ENCODE peak calls at places on chromosomes 1 and 21, in four cellular contexts. One of them, this sample, is unnamed.

GRCh38 chr1:208515123-208515522 is 270.9 kb upstream of the PLXNA2 start:
- DNase-seq in thoracic aorta: no peak
- DNase-seq in AG04450: no peak
- DNase-seq in cardiac fibroblast: no peak
- DNase-seq in this sample: no peak

GRCh38 chr1:2257245-2257627 is 29.1 kb downstream of the SKI start:
- DNase-seq in thoracic aorta: no peak
- DNase-seq in AG04450: no peak
- DNase-seq in cardiac fibroblast: peak; percentile 23
- DNase-seq in this sample: no peak

GRCh38 chr1:187838335-187839293 is 1009.9 kb downstream of the PLA2G4A start:
- DNase-seq in thoracic aorta: no peak
- DNase-seq in AG04450: no peak
- DNase-seq in cardiac fibroblast: no peak
- DNase-seq in this sample: no peak

GRCh38 chr1:31663622-31664452 is 19.2 kb upstream of the PEF1 start:
- DNase-seq in thoracic aorta: no peak
- DNase-seq in AG04450: no peak
- DNase-seq in cardiac fibroblast: peak; percentile 52
- DNase-seq in this sample: no peak

GRCh38 chr1:4019606-4020331 is 119.7 kb upstream of the C1orf174 start:
- DNase-seq in thoracic aorta: no peak
- DNase-seq in AG04450: no peak
- DNase-seq in cardiac fibroblast: no peak
- DNase-seq in this sample: no peak

GRCh38 chr1:97190326-97190725 is 468.7 kb downstream of the PTBP2 start:
- DNase-seq in thoracic aorta: no peak
- DNase-seq in AG04450: no peak
- DNase-seq in cardiac fibroblast: peak; percentile 69
- DNase-seq in this sample: no peak

GRCh38 chr1:18549131-18549530 is 68.4 kb downstream of the KLHDC7A start:
- DNase-seq in thoracic aorta: no peak
- DNase-seq in AG04450: no peak
- DNase-seq in cardiac fibroblast: no peak
- DNase-seq in this sample: no peak

GRCh38 chr1:71045463-71046028 is 2.1 kb downstream of the PTGER3 start:
- DNase-seq in thoracic aorta: no peak
- DNase-seq in AG04450: no peak
- DNase-seq in cardiac fibroblast: no peak
- DNase-seq in this sample: no peak

GRCh38 chr1:70720133-70720920 is 309.3 kb downstream of the CTH start:
- DNase-seq in thoracic aorta: no peak
- DNase-seq in AG04450: no peak
- DNase-seq in cardiac fibroblast: no peak
- DNase-seq in this sample: no peak

GRCh38 chr1:5637171-5637570 is 355.1 kb downstream of the NPHP4 start:
- DNase-seq in thoracic aorta: no peak
- DNase-seq in AG04450: no peak
- DNase-seq in cardiac fibroblast: peak; percentile 2
- DNase-seq in this sample: no peak

GRCh38 chr1:29732438-29732837 is 496.1 kb downstream of the PTPRU start:
- DNase-seq in thoracic aorta: no peak
- DNase-seq in AG04450: no peak
- DNase-seq in cardiac fibroblast: no peak
- DNase-seq in this sample: no peak

GRCh38 chr1:207039380-207040180 is 7.0 kb upstream of the C1orf116 start:
- DNase-seq in thoracic aorta: no peak
- DNase-seq in AG04450: no peak
- DNase-seq in cardiac fibroblast: no peak
- DNase-seq in this sample: no peak

GRCh38 chr1:6508876-6509602 is 17.6 kb upstream of the PLEKHG5 start:
- DNase-seq in thoracic aorta: no peak
- DNase-seq in AG04450: no peak
- DNase-seq in cardiac fibroblast: no peak
- DNase-seq in this sample: no peak

GRCh38 chr1:172449012-172449584 is 5.2 kb upstream of the PIGC start:
- DNase-seq in thoracic aorta: no peak
- DNase-seq in AG04450: no peak
- DNase-seq in cardiac fibroblast: peak; percentile 39
- DNase-seq in this sample: no peak

GRCh38 chr21:45330075-45330781 is 42.5 kb upstream of the POFUT2 start:
- DNase-seq in thoracic aorta: no peak
- DNase-seq in AG04450: peak; percentile 78
- DNase-seq in cardiac fibroblast: peak; percentile 74
- DNase-seq in this sample: peak; percentile 67

GRCh38 chr1:84754376-84754672 is 64.1 kb upstream of the SSX2IP start:
- DNase-seq in thoracic aorta: no peak
- DNase-seq in AG04450: no peak
- DNase-seq in cardiac fibroblast: no peak
- DNase-seq in this sample: no peak

GRCh38 chr21:45550552-45551210 is 8.4 kb upstream of the SLC19A1 start:
- DNase-seq in thoracic aorta: no peak
- DNase-seq in AG04450: no peak
- DNase-seq in cardiac fibroblast: no peak
- DNase-seq in this sample: no peak

GRCh38 chr1:221664253-221664652 is 77.6 kb downstream of the DUSP10 start:
- DNase-seq in thoracic aorta: no peak
- DNase-seq in AG04450: no peak
- DNase-seq in cardiac fibroblast: no peak
- DNase-seq in this sample: no peak

GRCh38 chr21:34086887-34087306 is 13.5 kb downstream of the MRPS6 start:
- DNase-seq in thoracic aorta: no peak
- DNase-seq in AG04450: no peak
- DNase-seq in cardiac fibroblast: no peak
- DNase-seq in this sample: no peak

GRCh38 chr1:224623743-224624333 is 7.7 kb downstream of the CNIH3 start:
- DNase-seq in thoracic aorta: no peak
- DNase-seq in AG04450: peak; percentile 74
- DNase-seq in cardiac fibroblast: peak; percentile 90
- DNase-seq in this sample: peak; percentile 87

GRCh38 chr1:234711400-234711799 is 101.4 kb upstream of the IRF2BP2 start:
- DNase-seq in thoracic aorta: no peak
- DNase-seq in AG04450: no peak
- DNase-seq in cardiac fibroblast: no peak
- DNase-seq in this sample: no peak

GRCh38 chr21:20617130-20617529 is 381.1 kb upstream of the NCAM2 start:
- DNase-seq in thoracic aorta: no peak
- DNase-seq in AG04450: no peak
- DNase-seq in cardiac fibroblast: no peak
- DNase-seq in this sample: no peak

GRCh38 chr21:42391297-42391696 is 4.6 kb downstream of the TMPRSS3 start:
- DNase-seq in thoracic aorta: no peak
- DNase-seq in AG04450: no peak
- DNase-seq in cardiac fibroblast: no peak
- DNase-seq in this sample: no peak

GRCh38 chr1:224498574-224499170 is 64.1 kb upstream of the WDR26 start:
- DNase-seq in thoracic aorta: no peak
- DNase-seq in AG04450: no peak
- DNase-seq in cardiac fibroblast: peak; percentile 92
- DNase-seq in this sample: no peak

GRCh38 chr1:5960336-5960735 is 31.9 kb downstream of the NPHP4 start:
- DNase-seq in thoracic aorta: no peak
- DNase-seq in AG04450: no peak
- DNase-seq in cardiac fibroblast: no peak
- DNase-seq in this sample: no peak

GRCh38 chr1:70667771-70668170 is 256.7 kb downstream of the CTH start:
- DNase-seq in thoracic aorta: no peak
- DNase-seq in AG04450: no peak
- DNase-seq in cardiac fibroblast: no peak
- DNase-seq in this sample: no peak

GRCh38 chr1:33327587-33328325 is 6.9 kb upstream of the A3GALT2 start:
- DNase-seq in thoracic aorta: no peak
- DNase-seq in AG04450: peak; percentile 92
- DNase-seq in cardiac fibroblast: peak; percentile 99
- DNase-seq in this sample: peak; percentile 99

GRCh38 chr1:171206956-171207355 is 21.9 kb downstream of the FMO2 start:
- DNase-seq in thoracic aorta: no peak
- DNase-seq in AG04450: no peak
- DNase-seq in cardiac fibroblast: peak; percentile 59
- DNase-seq in this sample: no peak

GRCh38 chr1:224211262-224211962 is 28.4 kb downstream of the DEGS1 start:
- DNase-seq in thoracic aorta: no peak
- DNase-seq in AG04450: peak; percentile 66
- DNase-seq in cardiac fibroblast: peak; percentile 93
- DNase-seq in this sample: peak; percentile 32

GRCh38 chr1:22428672-22429071 is 23.0 kb upstream of the ZBTB40 start:
- DNase-seq in thoracic aorta: no peak
- DNase-seq in AG04450: no peak
- DNase-seq in cardiac fibroblast: peak; percentile 84
- DNase-seq in this sample: no peak

GRCh38 chr1:42739753-42740700 is at the start of gene CLDN19:
- DNase-seq in thoracic aorta: no peak
- DNase-seq in AG04450: no peak
- DNase-seq in cardiac fibroblast: no peak
- DNase-seq in this sample: no peak

GRCh38 chr21:17783816-17784598 is 35.1 kb downstream of the C21orf91 start:
- DNase-seq in thoracic aorta: no peak
- DNase-seq in AG04450: no peak
- DNase-seq in cardiac fibroblast: no peak
- DNase-seq in this sample: no peak

GRCh38 chr1:182237329-182237728 is 154.3 kb downstream of the GLUL start:
- DNase-seq in thoracic aorta: no peak
- DNase-seq in AG04450: no peak
- DNase-seq in cardiac fibroblast: no peak
- DNase-seq in this sample: no peak

GRCh38 chr1:76465030-76465429 is 390.5 kb downstream of the ST6GALNAC3 start:
- DNase-seq in thoracic aorta: no peak
- DNase-seq in AG04450: no peak
- DNase-seq in cardiac fibroblast: peak; percentile 19
- DNase-seq in this sample: no peak

GRCh38 chr1:39657923-39658485 is 13.9 kb downstream of the NT5C1A start:
- DNase-seq in thoracic aorta: no peak
- DNase-seq in AG04450: peak; percentile 23
- DNase-seq in cardiac fibroblast: peak; percentile 84
- DNase-seq in this sample: no peak

GRCh38 chr1:158117854-158118691 is 62.6 kb upstream of the CD1D start:
- DNase-seq in thoracic aorta: no peak
- DNase-seq in AG04450: no peak
- DNase-seq in cardiac fibroblast: peak; percentile 45
- DNase-seq in this sample: no peak
- H3K4me3 ChIP-seq in thoracic aorta: peak overlapping the region; percentile 60
- H3K4me3 ChIP-seq in AG04450: peak overlapping the region; percentile 36
- H3K4me3 ChIP-seq in cardiac fibroblast: no peak overlapping the region
- H3K4me3 ChIP-seq in this sample: no peak overlapping the region

DNA sequence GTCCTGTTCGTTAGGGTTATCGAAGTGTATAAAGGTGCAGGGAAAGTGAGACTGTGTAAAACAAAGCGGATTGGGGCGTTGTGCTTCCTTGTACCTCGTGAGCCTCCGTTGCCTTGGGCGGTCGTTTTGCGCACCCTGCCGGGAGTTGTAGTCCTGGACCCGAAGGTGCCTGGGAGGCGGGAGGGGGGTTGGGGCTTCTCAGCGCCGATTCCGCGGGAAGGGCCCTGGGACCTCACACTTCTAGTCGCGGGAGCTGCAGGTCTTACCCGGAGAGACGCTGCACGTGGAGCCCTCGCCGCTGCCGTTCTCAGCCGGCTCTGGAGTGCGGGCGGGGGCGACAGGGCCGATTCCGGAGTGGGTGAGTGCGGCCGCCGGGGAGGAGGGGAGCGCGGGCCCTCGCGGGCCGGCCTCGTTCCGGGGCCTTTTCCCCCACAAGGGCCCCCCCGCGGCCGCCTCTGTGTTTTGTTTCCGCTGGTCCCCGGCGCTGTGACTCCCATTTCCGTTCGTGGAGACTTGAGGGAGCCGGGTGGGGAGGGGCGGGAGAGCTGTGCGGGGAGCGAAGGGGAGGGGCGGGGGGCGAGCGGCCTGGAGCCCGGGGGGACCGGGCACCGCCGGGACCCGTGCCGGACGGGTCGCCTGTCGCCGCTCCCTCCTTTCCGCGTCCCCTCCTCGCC is 586 bp downstream of the GABPA start:
- DNase-seq in thoracic aorta: peak; percentile 62
- DNase-seq in AG04450: peak; percentile 46
- DNase-seq in cardiac fibroblast: peak; percentile 85
- DNase-seq in this sample: peak; percentile 59
- TF ChIP-seq CTCF in thoracic aorta: no peak
- TF ChIP-seq CTCF in AG04450: peak; percentile 36
- TF ChIP-seq CTCF in cardiac fibroblast: peak; percentile 9
- TF ChIP-seq CTCF in this sample: peak; percentile 12

GRCh38 chr1:168561989-168562388 is 14.4 kb upstream of the XCL1 start:
- DNase-seq in thoracic aorta: no peak
- DNase-seq in AG04450: no peak
- DNase-seq in cardiac fibroblast: no peak
- DNase-seq in this sample: no peak

GRCh38 chr1:168567568-168567967 is 8.8 kb upstream of the XCL1 start:
- DNase-seq in thoracic aorta: no peak
- DNase-seq in AG04450: no peak
- DNase-seq in cardiac fibroblast: no peak
- DNase-seq in this sample: no peak

GRCh38 chr1:168565825-168566224 is 10.6 kb upstream of the XCL1 start:
- DNase-seq in thoracic aorta: no peak
- DNase-seq in AG04450: no peak
- DNase-seq in cardiac fibroblast: no peak
- DNase-seq in this sample: no peak

GRCh38 chr1:168570652-168571051 is 5.8 kb upstream of the XCL1 start:
- DNase-seq in thoracic aorta: no peak
- DNase-seq in AG04450: no peak
- DNase-seq in cardiac fibroblast: no peak
- DNase-seq in this sample: no peak

GRCh38 chr1:168567007-168567406 is 9.4 kb upstream of the XCL1 start:
- DNase-seq in thoracic aorta: no peak
- DNase-seq in AG04450: no peak
- DNase-seq in cardiac fibroblast: no peak
- DNase-seq in this sample: no peak
- H3K4me3 ChIP-seq in thoracic aorta: no peak overlapping the region
- H3K4me3 ChIP-seq in AG04450: no peak overlapping the region
- H3K4me3 ChIP-seq in cardiac fibroblast: no peak overlapping the region
- H3K4me3 ChIP-seq in this sample: no peak overlapping the region

DNA sequence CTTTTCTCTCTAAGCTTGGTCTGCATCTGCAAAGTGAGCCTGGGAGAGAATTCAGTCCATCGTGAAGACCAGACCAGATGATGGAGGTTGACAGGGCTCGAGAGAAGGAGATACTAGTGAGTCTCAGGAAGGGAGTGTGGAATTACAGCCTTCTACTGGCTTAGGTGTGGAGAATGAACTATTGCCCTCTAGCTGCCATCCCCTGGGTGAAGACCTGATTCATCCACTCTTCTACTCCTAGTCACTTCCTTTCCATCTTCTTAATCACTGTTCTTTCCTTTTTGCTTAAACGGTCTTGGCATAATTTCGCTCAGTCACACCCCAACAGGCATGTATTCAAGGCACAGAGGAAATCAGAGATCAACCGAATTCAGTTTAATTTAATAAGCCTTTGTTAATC is 34.0 kb upstream of the HSD17B7 start:
- DNase-seq in thoracic aorta: no peak
- DNase-seq in AG04450: no peak
- DNase-seq in cardiac fibroblast: peak; percentile 73
- DNase-seq in this sample: no peak
- TF ChIP-seq CTCF in thoracic aorta: no peak
- TF ChIP-seq CTCF in AG04450: no peak
- TF ChIP-seq CTCF in cardiac fibroblast: no peak
- TF ChIP-seq CTCF in this sample: no peak